ENCODE peak calls at places on chromosomes 16 and 17, in four cellular contexts. One of them, this sample, is unnamed.
A peak's percentile ranks its signal among the peaks of the same experiment; 100 is the strongest.

GRCh38 chr17:37772982-37773381 is 28.1 kb upstream of the HNF1B start:
- DNase-seq in A549: no peak
- DNase-seq in SK-N-SH: no peak
- DNase-seq in HepG2: no peak
- DNase-seq in this sample: no peak

GRCh38 chr17:14541714-14542113 is 240.8 kb downstream of the HS3ST3B1 start:
- DNase-seq in A549: no peak
- DNase-seq in HepG2: no peak
- DNase-seq in SK-N-SH: no peak
- DNase-seq in this sample: no peak

GRCh38 chr17:56976941-56977570 is 875 bp upstream of the SCPEP1 start:
- DNase-seq in HepG2: peak; percentile 53
- DNase-seq in A549: no peak
- DNase-seq in SK-N-SH: no peak
- DNase-seq in this sample: no peak

GRCh38 chr16:71352466-71352865 is 6.1 kb upstream of the CALB2 start:
- DNase-seq in SK-N-SH: no peak
- DNase-seq in A549: no peak
- DNase-seq in HepG2: no peak
- DNase-seq in this sample: no peak

GRCh38 chr16:3174618-3175148 is 13.3 kb upstream of the OR1F1 start:
- DNase-seq in A549: no peak
- DNase-seq in SK-N-SH: no peak
- DNase-seq in HepG2: no peak
- DNase-seq in this sample: no peak

GRCh38 chr17:44417553-44417952 is 28.1 kb upstream of the ITGA2B start:
- DNase-seq in A549: peak; percentile 47
- DNase-seq in SK-N-SH: no peak
- DNase-seq in HepG2: peak; percentile 20
- DNase-seq in this sample: peak; percentile 51

GRCh38 chr16:73771676-73772075 is 524.9 kb upstream of the PSMD7 start:
- DNase-seq in A549: no peak
- DNase-seq in SK-N-SH: no peak
- DNase-seq in HepG2: no peak
- DNase-seq in this sample: no peak

GRCh38 chr17:19683117-19683516 is 33.3 kb downstream of the SLC47A2 start:
- DNase-seq in SK-N-SH: no peak
- DNase-seq in HepG2: no peak
- DNase-seq in A549: no peak
- DNase-seq in this sample: no peak

GRCh38 chr16:66165879-66166278 is 200.6 kb upstream of the CDH5 start:
- DNase-seq in A549: no peak
- DNase-seq in SK-N-SH: no peak
- DNase-seq in HepG2: no peak
- DNase-seq in this sample: no peak

GRCh38 chr17:49779730-49780220 is 8.7 kb upstream of the KAT7 start:
- DNase-seq in HepG2: peak; percentile 56
- DNase-seq in SK-N-SH: peak; percentile 40
- DNase-seq in A549: peak; percentile 60
- DNase-seq in this sample: no peak

GRCh38 chr16:65301029-65301428 is 179.2 kb upstream of the CDH11 start:
- DNase-seq in SK-N-SH: no peak
- DNase-seq in A549: no peak
- DNase-seq in HepG2: no peak
- DNase-seq in this sample: no peak

GRCh38 chr17:57517519-57518342 is 227.4 kb downstream of the CCDC182 start:
- DNase-seq in A549: peak; percentile 54
- DNase-seq in SK-N-SH: no peak
- DNase-seq in HepG2: peak; percentile 97
- DNase-seq in this sample: no peak

GRCh38 chr17:73360961-73361761 is 49.4 kb upstream of the CDC42EP4 start:
- DNase-seq in SK-N-SH: no peak
- DNase-seq in A549: no peak
- DNase-seq in HepG2: no peak
- DNase-seq in this sample: no peak

GRCh38 chr17:15392326-15392739 is 50.9 kb upstream of the TEKT3 start:
- DNase-seq in A549: peak; percentile 15
- DNase-seq in HepG2: no peak
- DNase-seq in SK-N-SH: no peak
- DNase-seq in this sample: no peak

GRCh38 chr17:74981979-74982662 is 5.3 kb upstream of the CDR2L start:
- DNase-seq in HepG2: peak; percentile 72
- DNase-seq in SK-N-SH: peak; percentile 99
- DNase-seq in A549: peak; percentile 76
- DNase-seq in this sample: no peak

GRCh38 chr17:16492613-16493290 is 759 bp upstream of the LRRC75A start:
- DNase-seq in HepG2: no peak
- DNase-seq in SK-N-SH: no peak
- DNase-seq in A549: no peak
- DNase-seq in this sample: no peak

GRCh38 chr17:16493470-16494048 is 1.6 kb upstream of the LRRC75A start:
- DNase-seq in A549: no peak
- DNase-seq in HepG2: no peak
- DNase-seq in SK-N-SH: no peak
- DNase-seq in this sample: no peak

GRCh38 chr17:16488572-16488997 is 3.4 kb downstream of the LRRC75A start:
- DNase-seq in SK-N-SH: no peak
- DNase-seq in A549: no peak
- DNase-seq in HepG2: no peak
- DNase-seq in this sample: no peak

GRCh38 chr17:16491131-16491702 is 776 bp downstream of the LRRC75A start:
- DNase-seq in SK-N-SH: peak; percentile 54
- DNase-seq in HepG2: no peak
- DNase-seq in A549: no peak
- DNase-seq in this sample: no peak

GRCh38 chr17:16491703-16492612 is at the start of gene LRRC75A:
- DNase-seq in A549: no peak
- DNase-seq in HepG2: no peak
- DNase-seq in SK-N-SH: peak; percentile 92
- DNase-seq in this sample: no peak
- TF ChIP-seq PBX3 in A549: no peak
- TF ChIP-seq PBX3 in HepG2: no peak
- TF ChIP-seq PBX3 in SK-N-SH: no peak
- TF ChIP-seq PBX3 in this sample: no peak

DNA sequence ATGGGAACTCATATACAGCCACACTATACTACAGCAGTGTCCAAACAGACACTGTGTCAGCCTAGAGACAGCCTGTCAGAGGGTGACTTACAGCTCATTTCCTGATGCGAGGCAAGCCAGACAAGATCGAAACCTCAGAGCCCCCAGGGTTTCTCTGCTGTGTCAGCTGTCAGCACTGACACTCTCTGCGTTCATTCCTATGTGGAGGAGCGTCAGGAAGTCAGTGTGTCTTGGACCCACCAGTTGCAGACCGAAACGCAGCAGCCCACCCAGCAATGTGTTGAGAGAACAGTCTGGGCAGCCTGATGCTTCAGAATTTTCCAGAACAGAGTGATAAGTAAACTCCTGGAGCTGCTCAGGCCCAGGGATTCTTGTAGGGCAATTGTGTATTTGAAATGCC is 20.6 kb upstream of the MAPT start:
- DNase-seq in A549: no peak
- DNase-seq in SK-N-SH: peak; percentile 63
- DNase-seq in HepG2: no peak
- DNase-seq in this sample: no peak
- TF ChIP-seq PBX3 in A549: no peak
- TF ChIP-seq PBX3 in SK-N-SH: no peak
- TF ChIP-seq PBX3 in HepG2: no peak
- TF ChIP-seq PBX3 in this sample: no peak

GRCh38 chr16:11615756-11616447 is 29.2 kb upstream of the LITAF start:
- DNase-seq in SK-N-SH: no peak
- DNase-seq in A549: no peak
- DNase-seq in HepG2: peak; percentile 56
- DNase-seq in this sample: no peak
- TF ChIP-seq PBX3 in SK-N-SH: no peak
- TF ChIP-seq PBX3 in A549: no peak
- TF ChIP-seq PBX3 in HepG2: no peak
- TF ChIP-seq PBX3 in this sample: no peak

DNA sequence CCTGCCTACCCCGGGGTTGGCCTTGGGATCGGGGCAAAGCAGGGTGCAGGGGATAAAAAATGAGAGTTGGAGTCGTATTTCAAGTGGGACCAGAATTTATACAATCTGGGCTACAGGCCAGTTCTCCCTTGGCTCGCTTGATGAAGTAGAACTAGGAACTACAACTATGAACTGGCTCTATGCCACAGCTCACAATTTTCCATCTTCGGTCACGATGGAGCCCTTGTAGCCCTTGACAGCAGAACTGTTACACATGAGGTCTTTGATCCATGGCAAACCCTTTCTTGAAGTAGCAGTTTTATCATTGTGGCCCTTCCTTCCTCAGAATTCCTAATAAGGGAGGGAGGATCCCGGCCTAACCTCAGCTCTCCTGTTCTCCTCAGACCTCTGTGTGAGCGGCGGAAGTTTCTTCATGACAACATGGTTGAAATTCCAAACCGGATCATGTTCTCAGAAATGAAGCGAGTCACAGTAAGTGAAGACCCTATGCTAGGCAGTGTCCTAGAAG is 17.1 kb downstream of the LIG3 start:
- DNase-seq in HepG2: no peak
- DNase-seq in SK-N-SH: no peak
- DNase-seq in A549: no peak
- DNase-seq in this sample: no peak
- TF ChIP-seq PBX3 in HepG2: no peak
- TF ChIP-seq PBX3 in SK-N-SH: peak; percentile 7
- TF ChIP-seq PBX3 in A549: no peak
- TF ChIP-seq PBX3 in this sample: no peak

DNA sequence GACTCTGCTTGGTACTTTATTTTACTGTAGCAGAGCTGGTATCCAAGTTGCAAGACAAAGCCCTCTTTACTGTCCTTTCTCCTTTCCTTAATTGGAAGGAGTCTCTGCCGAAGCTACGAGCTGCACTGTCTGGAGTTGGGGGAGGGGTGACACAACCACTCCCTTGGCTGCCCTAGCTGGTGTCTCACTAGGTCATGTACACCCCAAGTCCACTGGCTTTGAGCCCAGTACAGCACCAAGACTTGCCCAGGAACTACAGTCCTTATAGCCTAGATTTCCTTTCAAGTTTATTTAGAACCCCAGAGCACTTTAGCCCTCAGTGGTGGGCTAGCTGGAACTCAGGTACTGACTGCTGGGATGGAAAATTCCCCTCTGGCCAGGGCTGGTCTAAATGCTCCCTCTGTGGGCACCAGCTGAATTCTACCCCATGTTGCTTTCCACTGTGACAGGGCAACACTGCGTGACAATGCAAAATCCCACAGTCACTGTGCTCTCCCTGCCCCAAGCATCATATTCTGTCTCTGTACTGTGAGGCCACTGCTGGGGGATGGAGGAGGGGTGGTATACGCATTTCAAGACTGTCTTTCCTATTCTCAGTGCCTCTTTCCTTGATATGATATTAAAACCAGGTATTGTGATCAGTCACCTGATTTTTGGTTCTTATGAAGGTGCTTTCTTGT is 18.4 kb downstream of the EFCAB5 start:
- DNase-seq in SK-N-SH: no peak
- DNase-seq in HepG2: no peak
- DNase-seq in A549: peak; percentile 28
- DNase-seq in this sample: no peak
- TF ChIP-seq PBX3 in SK-N-SH: no peak
- TF ChIP-seq PBX3 in HepG2: no peak
- TF ChIP-seq PBX3 in A549: no peak
- TF ChIP-seq PBX3 in this sample: no peak

GRCh38 chr17:64466019-64466735 is 17.3 kb downstream of the MILR1 start:
- DNase-seq in SK-N-SH: no peak
- DNase-seq in HepG2: no peak
- DNase-seq in A549: no peak
- DNase-seq in this sample: no peak
- TF ChIP-seq PBX3 in SK-N-SH: no peak
- TF ChIP-seq PBX3 in HepG2: no peak
- TF ChIP-seq PBX3 in A549: no peak
- TF ChIP-seq PBX3 in this sample: no peak

GRCh38 chr17:27216836-27217235 is 77.1 kb upstream of the WSB1 start:
- DNase-seq in A549: no peak
- DNase-seq in SK-N-SH: no peak
- DNase-seq in HepG2: no peak
- DNase-seq in this sample: no peak

GRCh38 chr17:27218041-27218440 is 75.9 kb upstream of the WSB1 start:
- DNase-seq in HepG2: no peak
- DNase-seq in A549: no peak
- DNase-seq in SK-N-SH: no peak
- DNase-seq in this sample: no peak

GRCh38 chr17:27217631-27218030 is 76.3 kb upstream of the WSB1 start:
- DNase-seq in A549: no peak
- DNase-seq in SK-N-SH: no peak
- DNase-seq in HepG2: no peak
- DNase-seq in this sample: peak; percentile 89

GRCh38 chr17:27222515-27222914 is 71.4 kb upstream of the WSB1 start:
- DNase-seq in A549: no peak
- DNase-seq in SK-N-SH: no peak
- DNase-seq in HepG2: no peak
- DNase-seq in this sample: no peak

DNA sequence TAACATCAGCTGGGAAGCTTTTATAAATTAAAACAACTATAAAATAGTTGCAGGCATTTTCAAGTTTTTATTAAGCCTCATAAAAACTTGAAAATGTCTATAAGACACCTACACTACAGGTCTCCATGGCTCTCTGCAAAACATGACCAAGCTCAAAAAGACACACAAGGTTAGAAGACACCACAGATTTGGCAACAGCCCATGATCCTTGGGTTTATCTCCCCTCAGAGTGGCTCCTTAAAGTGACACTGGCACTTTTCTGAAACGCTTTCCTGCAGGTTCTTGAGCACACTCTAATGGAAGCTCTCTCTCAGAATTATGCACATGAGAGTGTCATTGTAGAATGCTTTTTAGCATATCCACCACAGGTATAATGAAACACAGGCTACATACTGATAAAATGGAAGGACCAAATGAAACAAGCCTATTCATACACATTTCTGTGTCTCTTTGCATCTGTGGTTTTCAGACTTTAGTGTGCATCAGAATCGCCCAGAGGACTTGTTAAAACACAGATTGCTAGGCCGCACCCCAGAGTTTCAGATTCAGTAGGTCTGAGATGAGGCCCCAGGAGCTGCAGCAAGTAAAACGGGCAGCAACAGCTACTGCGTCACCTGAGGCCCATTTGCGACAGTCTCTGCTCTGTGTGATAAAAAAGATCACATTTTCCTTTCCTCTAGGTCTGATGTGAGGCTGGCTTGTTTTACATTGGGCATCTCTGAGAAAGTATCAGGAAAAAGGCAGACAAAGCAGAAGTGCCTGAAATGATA is 75.0 kb upstream of the WSB1 start:
- DNase-seq in SK-N-SH: no peak
- DNase-seq in HepG2: no peak
- DNase-seq in A549: no peak
- DNase-seq in this sample: peak; percentile 77
- TF ChIP-seq PBX3 in SK-N-SH: no peak
- TF ChIP-seq PBX3 in HepG2: no peak
- TF ChIP-seq PBX3 in A549: no peak
- TF ChIP-seq PBX3 in this sample: no peak

GRCh38 chr17:48100591-48101011 is 677 bp downstream of the CBX1 start:
- DNase-seq in SK-N-SH: peak; percentile 73
- DNase-seq in A549: peak; percentile 79
- DNase-seq in HepG2: peak; percentile 54
- DNase-seq in this sample: no peak
- TF ChIP-seq PBX3 in SK-N-SH: no peak
- TF ChIP-seq PBX3 in A549: no peak
- TF ChIP-seq PBX3 in HepG2: no peak
- TF ChIP-seq PBX3 in this sample: no peak